ENCODE peak calls at places on chromosome 5, in ten cellular contexts. J is H54, H is stomach, C is ovary, V is tibial nerve, B is IMR-90, W is transverse colon, K is body of pancreas, R is lower leg skin, E is K562. M is an unnamed sample.

GRCh38 chr5:178363501-178364325 is 131.1 kb upstream of the PHYKPL start:
- DNase-seq in B (no peak), H (no peak), W (no peak), R (no peak), J (no peak), C (no peak), V (no peak), K (no peak), E (no peak), M (no peak)

GRCh38 chr5:22649076-22649475 is 204.1 kb downstream of the CDH12 start:
- DNase-seq in K (no peak), R (no peak), J (no peak), E (no peak), W (no peak), V (no peak), C (no peak), B (no peak), H (peak; percentile 55), M (no peak)

GRCh38 chr5:15521349-15521937 is 21.5 kb downstream of the FBXL7 start:
- DNase-seq in W (no peak), K (no peak), V (no peak), R (no peak), E (no peak), H (no peak), C (no peak), J (no peak), B (peak; percentile 47), M (no peak)

GRCh38 chr5:124871299-124871698 is 124.9 kb upstream of the ZNF608 start:
- DNase-seq in C (no peak), W (no peak), V (no peak), E (no peak), R (no peak), H (no peak), B (peak; percentile 61), J (no peak), K (no peak), M (no peak)

GRCh38 chr5:75055727-75056144 is 3.4 kb upstream of the GCNT4 start:
- DNase-seq in W (no peak), K (no peak), C (no peak), R (no peak), B (peak; percentile 47), H (no peak), E (no peak), V (no peak), J (no peak), M (no peak)

GRCh38 chr5:27240791-27241190 is 202.4 kb upstream of the CDH9 start:
- DNase-seq in H (no peak), B (no peak), K (no peak), W (no peak), R (no peak), C (no peak), V (no peak), J (no peak), E (no peak), M (no peak)

GRCh38 chr5:80192507-80193241 is 63.2 kb downstream of the SERINC5 start:
- DNase-seq in H (no peak), V (no peak), J (no peak), R (no peak), B (peak; percentile 51), C (peak; percentile 71), E (no peak), W (no peak), K (peak; percentile 27), M (no peak)

GRCh38 chr5:88724201-88724600 is 158.8 kb downstream of the MEF2C start:
- DNase-seq in V (no peak), H (no peak), C (no peak), J (no peak), B (peak; percentile 29), R (no peak), W (no peak), E (no peak), K (no peak), M (no peak)

GRCh38 chr5:172559004-172559932 is 81.8 kb upstream of the NEURL1B start:
- DNase-seq in C (peak; percentile 87), R (peak; percentile 53), E (no peak), B (peak; percentile 89), K (peak; percentile 27), V (peak; percentile 47), W (peak; percentile 59), J (peak; percentile 79), H (peak; percentile 32), M (no peak)

GRCh38 chr5:170471551-170472212 is 32.1 kb upstream of the KCNIP1 start:
- DNase-seq in E (no peak), K (no peak), J (no peak), R (no peak), B (no peak), H (no peak), V (no peak), W (no peak), C (no peak), M (no peak)

GRCh38 chr5:126003309-126003708 is 419.9 kb upstream of the GRAMD2B start:
- DNase-seq in R (peak; percentile 56), W (no peak), B (peak; percentile 83), C (peak; percentile 68), H (peak; percentile 64), V (peak; percentile 12), J (no peak), K (no peak), E (no peak), M (no peak)

GRCh38 chr5:159515197-159515596 is 184.9 kb upstream of the IL12B start:
- DNase-seq in B (no peak), K (no peak), H (no peak), C (no peak), E (no peak), V (no peak), R (no peak), J (no peak), W (no peak), M (no peak)

GRCh38 chr5:42148813-42149212 is 223.7 kb downstream of the FBXO4 start:
- DNase-seq in E (no peak), W (no peak), H (no peak), R (no peak), C (no peak), V (no peak), J (no peak), B (no peak), K (no peak), M (no peak)

GRCh38 chr5:58548104-58548503 is 34.8 kb upstream of the RAB3C start:
- DNase-seq in C (no peak), W (no peak), K (no peak), V (no peak), R (no peak), J (no peak), H (no peak), E (no peak), B (no peak), M (no peak)

DNA sequence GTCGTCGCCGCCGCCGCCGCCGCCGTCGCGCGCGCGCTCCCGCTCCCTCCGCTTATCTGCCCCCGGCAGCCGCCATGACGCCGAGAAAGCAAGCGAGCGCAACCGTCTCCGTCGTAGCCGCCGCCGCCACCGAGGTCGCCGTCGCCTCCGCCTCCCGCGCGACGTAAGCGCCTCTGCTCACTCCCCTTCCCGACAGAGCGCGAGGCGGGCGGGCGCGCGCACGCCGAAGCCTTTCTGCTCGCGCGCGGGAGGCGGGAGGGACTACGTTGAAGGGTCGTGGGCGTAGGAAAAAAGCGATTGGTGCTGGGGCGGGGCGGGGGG is at the start of gene CHD1:
- DNase-seq in J (peak; percentile 69), K (peak; percentile 95), R (peak; percentile 93), H (peak; percentile 95), E (peak; percentile 91), B (peak; percentile 94), C (peak; percentile 95), W (peak; percentile 96), V (peak; percentile 90), M (peak; percentile 70)
- TF ChIP-seq POLR2A in J (peak; percentile 75), K (peak; percentile 30), R (no peak), H (no peak), E (no peak), B (peak; percentile 33), C (no peak), W (peak; percentile 93), V (peak; percentile 92), M (peak; percentile 12)

GRCh38 chr5:179620703-179621350 is 2.6 kb downstream of the HNRNPH1 start:
- DNase-seq in R (no peak), E (no peak), W (no peak), K (no peak), H (no peak), B (no peak), V (no peak), J (no peak), C (no peak), M (no peak)
- TF ChIP-seq POLR2A in R (no peak), E (peak; percentile 8), W (no peak), K (no peak), H (no peak), B (no peak), V (no peak), J (no peak), C (no peak), M (no peak)

GRCh38 chr5:149432377-149432776 is 53.3 kb upstream of the IL17B start:
- DNase-seq in C (peak; percentile 59), R (no peak), K (no peak), H (no peak), E (no peak), W (no peak), J (no peak), B (no peak), V (no peak), M (no peak)
- TF ChIP-seq POLR2A in C (no peak), R (no peak), K (no peak), H (no peak), E (no peak), W (no peak), J (no peak), B (no peak), V (no peak), M (no peak)

DNA sequence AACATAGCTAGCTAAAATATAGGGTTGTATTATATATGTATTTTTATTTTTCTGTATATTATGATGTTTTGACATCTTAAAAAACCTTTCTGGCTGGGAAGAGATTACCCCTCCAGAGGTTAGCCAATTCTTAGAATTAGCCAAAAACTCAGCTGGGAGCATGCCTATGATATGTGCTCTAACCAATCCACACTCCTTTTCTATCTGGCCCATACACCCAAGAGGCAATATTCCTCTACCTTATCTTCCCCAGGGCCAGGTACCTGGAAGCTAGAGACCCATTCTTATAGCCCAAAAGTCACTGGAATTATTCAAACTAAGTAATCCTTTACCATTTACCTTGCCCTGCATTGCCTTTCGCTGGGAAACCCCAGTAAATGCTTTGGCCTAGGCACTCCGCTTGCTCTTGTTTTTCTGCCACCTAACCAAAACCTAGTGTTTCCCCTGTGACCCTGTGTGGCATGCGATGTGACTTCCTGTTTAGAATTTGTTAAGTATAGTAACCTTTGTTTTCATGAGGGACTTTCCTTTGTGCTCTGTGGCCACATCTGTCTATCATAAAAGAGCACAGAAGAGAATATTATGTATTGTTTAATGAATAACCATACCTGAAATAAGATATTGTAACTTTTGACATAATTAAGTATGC is 37.4 kb downstream of the CSNK1G3 start:
- DNase-seq in B (no peak), K (no peak), W (peak; percentile 34), R (no peak), E (no peak), V (no peak), C (no peak), J (no peak), H (no peak), M (no peak)
- TF ChIP-seq POLR2A in B (no peak), K (no peak), W (no peak), R (no peak), E (no peak), V (no peak), C (no peak), J (no peak), H (no peak), M (no peak)

GRCh38 chr5:10321882-10322281 is 14.2 kb upstream of the CMBL start:
- DNase-seq in W (no peak), R (no peak), J (no peak), K (no peak), V (no peak), B (no peak), H (no peak), C (no peak), E (no peak), M (no peak)
- TF ChIP-seq POLR2A in W (no peak), R (no peak), J (no peak), K (no peak), V (no peak), B (no peak), H (no peak), C (no peak), E (no peak), M (no peak)

M was measured in GM12891.